ENCODE peak calls at places on chromosomes 7 and 10, in eight cellular contexts. J, F, O, R, G, M, X and W are unnamed samples.

GRCh38 chr7:82677493-82677892 is 233.9 kb upstream of the CACNA2D1 start:
- DNase-seq in M (peak; percentile 61), O (peak; percentile 9), R (peak; percentile 40), F (no peak), G (peak; percentile 9), X (no peak), J (peak; percentile 31), W (no peak)

GRCh38 chr7:22715969-22716368 is 11.0 kb upstream of the IL6 start:
- DNase-seq in R (no peak), X (no peak), J (no peak), M (no peak), O (no peak), G (no peak), F (no peak), W (no peak)

GRCh38 chr7:101164071-101164840 is 1.1 kb downstream of the VGF start:
- DNase-seq in G (peak; percentile 65), O (peak; percentile 73), R (peak; percentile 77), X (no peak), F (peak; percentile 79), M (no peak), J (peak; percentile 72), W (peak; percentile 9)

GRCh38 chr7:12554421-12554820 is 16.1 kb upstream of the SCIN start:
- DNase-seq in X (no peak), R (no peak), F (no peak), M (no peak), J (no peak), G (no peak), O (no peak), W (no peak)

GRCh38 chr7:115300228-115300870 is 378.5 kb downstream of the MDFIC start:
- DNase-seq in M (no peak), X (peak; percentile 3), J (peak; percentile 64), R (peak; percentile 22), O (no peak), G (peak; percentile 79), F (no peak), W (no peak)

GRCh38 chr7:100673942-100674431 is 447 bp downstream of the GNB2 start:
- DNase-seq in G (peak; percentile 36), J (no peak), M (peak; percentile 54), O (peak; percentile 55), R (peak; percentile 40), X (no peak), F (peak; percentile 43), W (no peak)

GRCh38 chr7:19024261-19024660 is 93.2 kb downstream of the TWIST1 start:
- DNase-seq in J (peak; percentile 92), G (peak; percentile 92), R (peak; percentile 47), F (peak; percentile 15), X (no peak), O (no peak), M (no peak), W (no peak)

GRCh38 chr7:77254429-77254828 is 54.8 kb upstream of the FGL2 start:
- DNase-seq in X (no peak), J (no peak), O (no peak), F (no peak), G (no peak), M (no peak), R (no peak), W (no peak)

GRCh38 chr10:3780766-3781457 is 4.1 kb downstream of the KLF6 start:
- DNase-seq in G (peak; percentile 40), F (no peak), X (no peak), R (no peak), M (no peak), O (no peak), J (no peak), W (no peak)

GRCh38 chr7:22667562-22668239 is 59.3 kb upstream of the IL6 start:
- DNase-seq in J (peak; percentile 83), M (no peak), O (peak; percentile 27), F (peak; percentile 52), R (peak; percentile 46), G (peak; percentile 41), X (peak; percentile 34), W (peak; percentile 41)

GRCh38 chr7:2116086-2116810 is 116.5 kb downstream of the MAD1L1 start:
- DNase-seq in X (no peak), M (no peak), O (no peak), J (peak; percentile 44), F (no peak), G (no peak), R (no peak), W (peak; percentile 91)

GRCh38 chr10:19930936-19931859 is 115.0 kb downstream of the PLXDC2 start:
- DNase-seq in M (no peak), R (peak; percentile 34), O (peak; percentile 49), J (no peak), X (no peak), F (peak; percentile 11), G (peak; percentile 37), W (peak; percentile 74)

GRCh38 chr10:116690356-116691078 is 51.8 kb downstream of the HSPA12A start:
- DNase-seq in M (no peak), G (no peak), J (no peak), R (no peak), O (no peak), X (no peak), F (peak; percentile 40), W (no peak)

GRCh38 chr10:71603754-71604153 is 115.8 kb downstream of the C10orf105 start:
- DNase-seq in R (no peak), J (no peak), M (no peak), X (no peak), F (no peak), G (no peak), O (no peak), W (no peak)

GRCh38 chr7:128939075-128939860 is 1.5 kb downstream of the IRF5 start:
- DNase-seq in J (no peak), R (no peak), X (no peak), F (no peak), G (no peak), M (peak; percentile 85), O (no peak), W (no peak)

GRCh38 chr7:73647725-73648592 is 19.7 kb upstream of the VPS37D start:
- DNase-seq in F (peak; percentile 89), M (no peak), O (peak; percentile 73), R (peak; percentile 52), G (no peak), J (peak; percentile 7), X (peak; percentile 43), W (peak; percentile 45)